ENCODE peak calls at places on chromosomes 3 and 15, in nine cellular contexts. One of them, this sample, is unnamed.

GRCh38 chr3:149340310-149340933 is 7.0 kb upstream of the TM4SF18 start:
- DNase-seq in Daoy: peak
- DNase-seq in cortex of kidney: no peak
- DNase-seq in HT-29: no peak
- DNase-seq in CD8-positive, alpha-beta T cell: no peak
- DNase-seq in mesendoderm: no peak
- DNase-seq in progenitor cell of endocrine pancreas: no peak
- DNase-seq in posterior cingulate gyrus: no peak
- DNase-seq in tibial artery: no peak
- DNase-seq in this sample: no peak

GRCh38 chr3:125480656-125481374 is 39.2 kb downstream of the SNX4 start:
- DNase-seq in Daoy: no peak
- DNase-seq in cortex of kidney: no peak
- DNase-seq in HT-29: no peak
- DNase-seq in CD8-positive, alpha-beta T cell: no peak
- DNase-seq in mesendoderm: no peak
- DNase-seq in progenitor cell of endocrine pancreas: no peak
- DNase-seq in posterior cingulate gyrus: no peak
- DNase-seq in tibial artery: no peak
- DNase-seq in this sample: no peak

GRCh38 chr3:138373695-138374094 is 25.3 kb downstream of the MRAS start:
- DNase-seq in Daoy: no peak
- DNase-seq in cortex of kidney: no peak
- DNase-seq in HT-29: no peak
- DNase-seq in CD8-positive, alpha-beta T cell: no peak
- DNase-seq in mesendoderm: no peak
- DNase-seq in progenitor cell of endocrine pancreas: no peak
- DNase-seq in posterior cingulate gyrus: no peak
- DNase-seq in tibial artery: peak
- DNase-seq in this sample: no peak

GRCh38 chr3:139537325-139537724 is 2.2 kb downstream of the RBP1 start:
- DNase-seq in Daoy: peak
- DNase-seq in cortex of kidney: no peak
- DNase-seq in HT-29: no peak
- DNase-seq in CD8-positive, alpha-beta T cell: no peak
- DNase-seq in mesendoderm: peak
- DNase-seq in progenitor cell of endocrine pancreas: no peak
- DNase-seq in posterior cingulate gyrus: no peak
- DNase-seq in tibial artery: no peak
- DNase-seq in this sample: no peak

GRCh38 chr15:73373221-73373620 is 4.5 kb upstream of the HCN4 start:
- DNase-seq in Daoy: no peak
- DNase-seq in cortex of kidney: no peak
- DNase-seq in HT-29: no peak
- DNase-seq in CD8-positive, alpha-beta T cell: no peak
- DNase-seq in mesendoderm: no peak
- DNase-seq in progenitor cell of endocrine pancreas: no peak
- DNase-seq in posterior cingulate gyrus: no peak
- DNase-seq in tibial artery: no peak
- DNase-seq in this sample: no peak

GRCh38 chr3:140499114-140499757 is 178.6 kb upstream of the TRIM42 start:
- DNase-seq in Daoy: peak
- DNase-seq in cortex of kidney: no peak
- DNase-seq in HT-29: peak
- DNase-seq in CD8-positive, alpha-beta T cell: no peak
- DNase-seq in mesendoderm: peak
- DNase-seq in progenitor cell of endocrine pancreas: no peak
- DNase-seq in posterior cingulate gyrus: no peak
- DNase-seq in tibial artery: no peak
- DNase-seq in this sample: no peak

GRCh38 chr15:85710340-85710842 is 84.3 kb downstream of the KLHL25 start:
- DNase-seq in Daoy: no peak
- DNase-seq in cortex of kidney: no peak
- DNase-seq in HT-29: no peak
- DNase-seq in CD8-positive, alpha-beta T cell: no peak
- DNase-seq in mesendoderm: no peak
- DNase-seq in progenitor cell of endocrine pancreas: no peak
- DNase-seq in posterior cingulate gyrus: no peak
- DNase-seq in tibial artery: no peak
- DNase-seq in this sample: no peak

GRCh38 chr3:31968927-31969418 is 12.1 kb downstream of the OSBPL10 start:
- DNase-seq in Daoy: peak
- DNase-seq in cortex of kidney: no peak
- DNase-seq in HT-29: peak
- DNase-seq in CD8-positive, alpha-beta T cell: no peak
- DNase-seq in mesendoderm: peak
- DNase-seq in progenitor cell of endocrine pancreas: no peak
- DNase-seq in posterior cingulate gyrus: no peak
- DNase-seq in tibial artery: no peak
- DNase-seq in this sample: no peak

GRCh38 chr15:38275951-38276350 is 23.3 kb downstream of the SPRED1 start:
- DNase-seq in Daoy: no peak
- DNase-seq in cortex of kidney: no peak
- DNase-seq in HT-29: no peak
- DNase-seq in CD8-positive, alpha-beta T cell: no peak
- DNase-seq in mesendoderm: no peak
- DNase-seq in progenitor cell of endocrine pancreas: no peak
- DNase-seq in posterior cingulate gyrus: no peak
- DNase-seq in tibial artery: no peak
- DNase-seq in this sample: no peak

GRCh38 chr15:31869640-31870335 is 160.5 kb upstream of the CHRNA7 start:
- DNase-seq in Daoy: no peak
- DNase-seq in cortex of kidney: no peak
- DNase-seq in HT-29: no peak
- DNase-seq in CD8-positive, alpha-beta T cell: no peak
- DNase-seq in mesendoderm: peak
- DNase-seq in progenitor cell of endocrine pancreas: no peak
- DNase-seq in posterior cingulate gyrus: peak
- DNase-seq in tibial artery: no peak
- DNase-seq in this sample: no peak

GRCh38 chr15:59237119-59237853 is 30.6 kb downstream of the LDHAL6B start:
- DNase-seq in Daoy: no peak
- DNase-seq in cortex of kidney: no peak
- DNase-seq in HT-29: no peak
- DNase-seq in CD8-positive, alpha-beta T cell: no peak
- DNase-seq in mesendoderm: no peak
- DNase-seq in progenitor cell of endocrine pancreas: no peak
- DNase-seq in posterior cingulate gyrus: no peak
- DNase-seq in tibial artery: no peak
- DNase-seq in this sample: no peak

GRCh38 chr15:43998607-43999006 is 171.8 kb downstream of the WDR76 start:
- DNase-seq in Daoy: no peak
- DNase-seq in cortex of kidney: no peak
- DNase-seq in HT-29: peak
- DNase-seq in CD8-positive, alpha-beta T cell: no peak
- DNase-seq in mesendoderm: peak
- DNase-seq in progenitor cell of endocrine pancreas: no peak
- DNase-seq in posterior cingulate gyrus: peak
- DNase-seq in tibial artery: no peak
- DNase-seq in this sample: no peak

GRCh38 chr3:185423178-185423577 is 60.2 kb downstream of the MAP3K13 start:
- DNase-seq in Daoy: peak
- DNase-seq in cortex of kidney: no peak
- DNase-seq in HT-29: peak
- DNase-seq in CD8-positive, alpha-beta T cell: no peak
- DNase-seq in mesendoderm: peak
- DNase-seq in progenitor cell of endocrine pancreas: no peak
- DNase-seq in posterior cingulate gyrus: no peak
- DNase-seq in tibial artery: no peak
- DNase-seq in this sample: no peak

GRCh38 chr3:85821130-85821756 is 862.5 kb downstream of the CADM2 start:
- DNase-seq in Daoy: no peak
- DNase-seq in cortex of kidney: no peak
- DNase-seq in HT-29: peak
- DNase-seq in CD8-positive, alpha-beta T cell: no peak
- DNase-seq in mesendoderm: peak
- DNase-seq in progenitor cell of endocrine pancreas: no peak
- DNase-seq in posterior cingulate gyrus: no peak
- DNase-seq in tibial artery: no peak
- DNase-seq in this sample: no peak

GRCh38 chr3:147369671-147370123 is 36.6 kb downstream of the ZIC4 start:
- DNase-seq in Daoy: peak
- DNase-seq in cortex of kidney: no peak
- DNase-seq in HT-29: no peak
- DNase-seq in CD8-positive, alpha-beta T cell: no peak
- DNase-seq in mesendoderm: no peak
- DNase-seq in progenitor cell of endocrine pancreas: no peak
- DNase-seq in posterior cingulate gyrus: no peak
- DNase-seq in tibial artery: no peak
- DNase-seq in this sample: peak

GRCh38 chr3:12235691-12236090 is 53.2 kb upstream of the PPARG start:
- DNase-seq in Daoy: peak
- DNase-seq in cortex of kidney: no peak
- DNase-seq in HT-29: no peak
- DNase-seq in CD8-positive, alpha-beta T cell: no peak
- DNase-seq in mesendoderm: no peak
- DNase-seq in progenitor cell of endocrine pancreas: no peak
- DNase-seq in posterior cingulate gyrus: no peak
- DNase-seq in tibial artery: no peak
- DNase-seq in this sample: no peak

GRCh38 chr3:192727032-192727847 is at the start of gene FGF12:
- DNase-seq in Daoy: peak
- DNase-seq in cortex of kidney: no peak
- DNase-seq in HT-29: no peak
- DNase-seq in CD8-positive, alpha-beta T cell: peak
- DNase-seq in mesendoderm: peak
- DNase-seq in progenitor cell of endocrine pancreas: peak
- DNase-seq in posterior cingulate gyrus: peak
- DNase-seq in tibial artery: no peak
- DNase-seq in this sample: no peak